ENCODE peak calls at places on chromosome 19, in seven cellular contexts. One of them, this sample, is unnamed. For H3K9me3, the result is how much of the 10 kb centered on the place peaks cover.

GRCh38 chr19:50516456-50516855 is 2.7 kb upstream of the ASPDH start:
- DNase-seq in thyroid gland: no peak
- DNase-seq in lung: no peak
- DNase-seq in BE2C: no peak
- DNase-seq in T-helper 17 cell: no peak
- DNase-seq in thoracic aorta: no peak
- DNase-seq in heart left ventricle: no peak
- DNase-seq in this sample: no peak

GRCh38 chr19:42279902-42280760 is 11.1 kb downstream of the CIC start:
- DNase-seq in thyroid gland: peak
- DNase-seq in lung: peak
- DNase-seq in BE2C: peak
- DNase-seq in T-helper 17 cell: peak
- DNase-seq in thoracic aorta: peak
- DNase-seq in heart left ventricle: peak
- DNase-seq in this sample: peak

GRCh38 chr19:35715981-35716734 is 1.6 kb upstream of the KMT2B start:
- DNase-seq in thyroid gland: peak
- DNase-seq in lung: peak
- DNase-seq in BE2C: peak
- DNase-seq in T-helper 17 cell: no peak
- DNase-seq in thoracic aorta: no peak
- DNase-seq in heart left ventricle: peak
- DNase-seq in this sample: peak

GRCh38 chr19:39941615-39942507 is 7.4 kb upstream of the FCGBP start:
- DNase-seq in thyroid gland: no peak
- DNase-seq in lung: peak
- DNase-seq in BE2C: no peak
- DNase-seq in T-helper 17 cell: peak
- DNase-seq in thoracic aorta: no peak
- DNase-seq in heart left ventricle: peak
- DNase-seq in this sample: no peak

GRCh38 chr19:3098141-3098514 is 4.0 kb downstream of the GNA11 start:
- DNase-seq in thyroid gland: no peak
- DNase-seq in lung: no peak
- DNase-seq in BE2C: no peak
- DNase-seq in T-helper 17 cell: no peak
- DNase-seq in thoracic aorta: no peak
- DNase-seq in heart left ventricle: peak
- DNase-seq in this sample: peak

GRCh38 chr19:17997969-17998826 is 9.8 kb upstream of the ARRDC2 start:
- DNase-seq in thyroid gland: no peak
- DNase-seq in lung: no peak
- DNase-seq in BE2C: peak
- DNase-seq in T-helper 17 cell: no peak
- DNase-seq in thoracic aorta: no peak
- DNase-seq in heart left ventricle: no peak
- DNase-seq in this sample: peak

GRCh38 chr19:39907213-39907612 is 27.2 kb downstream of the FCGBP start:
- DNase-seq in thyroid gland: no peak
- DNase-seq in lung: no peak
- DNase-seq in BE2C: no peak
- DNase-seq in T-helper 17 cell: no peak
- DNase-seq in thoracic aorta: no peak
- DNase-seq in heart left ventricle: no peak
- DNase-seq in this sample: no peak

GRCh38 chr19:2607712-2608601 is 94.5 kb downstream of the GNG7 start:
- DNase-seq in thyroid gland: peak
- DNase-seq in lung: no peak
- DNase-seq in BE2C: peak
- DNase-seq in T-helper 17 cell: peak
- DNase-seq in thoracic aorta: no peak
- DNase-seq in heart left ventricle: no peak
- DNase-seq in this sample: no peak

GRCh38 chr19:48249502-48250014 is 6.2 kb downstream of the CARD8 start:
- DNase-seq in thyroid gland: peak
- DNase-seq in lung: peak
- DNase-seq in BE2C: no peak
- DNase-seq in T-helper 17 cell: peak
- DNase-seq in thoracic aorta: no peak
- DNase-seq in heart left ventricle: peak
- DNase-seq in this sample: peak

GRCh38 chr19:56949651-56950050 is 109.1 kb upstream of the PEG3 start:
- DNase-seq in thyroid gland: no peak
- DNase-seq in lung: no peak
- DNase-seq in BE2C: no peak
- DNase-seq in T-helper 17 cell: no peak
- DNase-seq in thoracic aorta: no peak
- DNase-seq in heart left ventricle: no peak
- DNase-seq in this sample: no peak
- H3K9me3 ChIP-seq in thyroid gland: under half
- H3K9me3 ChIP-seq in lung: under half
- H3K9me3 ChIP-seq in BE2C: under half
- H3K9me3 ChIP-seq in T-helper 17 cell: under half
- H3K9me3 ChIP-seq in thoracic aorta: under half
- H3K9me3 ChIP-seq in heart left ventricle: under half
- H3K9me3 ChIP-seq in this sample: under half

GRCh38 chr19:58046856-58047255 is 12.2 kb upstream of the ZNF135 start:
- DNase-seq in thyroid gland: no peak
- DNase-seq in lung: no peak
- DNase-seq in BE2C: no peak
- DNase-seq in T-helper 17 cell: no peak
- DNase-seq in thoracic aorta: no peak
- DNase-seq in heart left ventricle: no peak
- DNase-seq in this sample: no peak
- H3K9me3 ChIP-seq in thyroid gland: under half
- H3K9me3 ChIP-seq in lung: under half
- H3K9me3 ChIP-seq in BE2C: under half
- H3K9me3 ChIP-seq in T-helper 17 cell: under half
- H3K9me3 ChIP-seq in thoracic aorta: under half
- H3K9me3 ChIP-seq in heart left ventricle: under half
- H3K9me3 ChIP-seq in this sample: under half

GRCh38 chr19:11868188-11868587 is 19.4 kb upstream of the ZNF69 start:
- DNase-seq in thyroid gland: no peak
- DNase-seq in lung: no peak
- DNase-seq in BE2C: no peak
- DNase-seq in T-helper 17 cell: no peak
- DNase-seq in thoracic aorta: no peak
- DNase-seq in heart left ventricle: no peak
- DNase-seq in this sample: no peak
- H3K9me3 ChIP-seq in thyroid gland: under half
- H3K9me3 ChIP-seq in lung: under half
- H3K9me3 ChIP-seq in BE2C: under half
- H3K9me3 ChIP-seq in T-helper 17 cell: under half
- H3K9me3 ChIP-seq in thoracic aorta: half or more
- H3K9me3 ChIP-seq in heart left ventricle: under half
- H3K9me3 ChIP-seq in this sample: under half

GRCh38 chr19:34243876-34244578 is 10.3 kb upstream of the GARRE1 start:
- DNase-seq in thyroid gland: no peak
- DNase-seq in lung: no peak
- DNase-seq in BE2C: no peak
- DNase-seq in T-helper 17 cell: no peak
- DNase-seq in thoracic aorta: no peak
- DNase-seq in heart left ventricle: no peak
- DNase-seq in this sample: no peak

GRCh38 chr19:34248941-34249340 is 5.4 kb upstream of the GARRE1 start:
- DNase-seq in thyroid gland: no peak
- DNase-seq in lung: no peak
- DNase-seq in BE2C: no peak
- DNase-seq in T-helper 17 cell: no peak
- DNase-seq in thoracic aorta: no peak
- DNase-seq in heart left ventricle: no peak
- DNase-seq in this sample: no peak

GRCh38 chr19:34244611-34245299 is 9.6 kb upstream of the GARRE1 start:
- DNase-seq in thyroid gland: peak
- DNase-seq in lung: no peak
- DNase-seq in BE2C: no peak
- DNase-seq in T-helper 17 cell: no peak
- DNase-seq in thoracic aorta: no peak
- DNase-seq in heart left ventricle: no peak
- DNase-seq in this sample: no peak

GRCh38 chr19:34241513-34242337 is 12.6 kb upstream of the GARRE1 start:
- DNase-seq in thyroid gland: peak
- DNase-seq in lung: peak
- DNase-seq in BE2C: peak
- DNase-seq in T-helper 17 cell: no peak
- DNase-seq in thoracic aorta: no peak
- DNase-seq in heart left ventricle: no peak
- DNase-seq in this sample: no peak

GRCh38 chr19:34246340-34246739 is 8.0 kb upstream of the GARRE1 start:
- DNase-seq in thyroid gland: no peak
- DNase-seq in lung: no peak
- DNase-seq in BE2C: no peak
- DNase-seq in T-helper 17 cell: no peak
- DNase-seq in thoracic aorta: no peak
- DNase-seq in heart left ventricle: no peak
- DNase-seq in this sample: no peak
- H3K9me3 ChIP-seq in thyroid gland: under half
- H3K9me3 ChIP-seq in lung: under half
- H3K9me3 ChIP-seq in BE2C: under half
- H3K9me3 ChIP-seq in T-helper 17 cell: under half
- H3K9me3 ChIP-seq in thoracic aorta: under half
- H3K9me3 ChIP-seq in heart left ventricle: under half
- H3K9me3 ChIP-seq in this sample: under half

This sample was measured in psoas muscle.